ENCODE peak calls at places on chromosomes 16 and 17, in four cellular contexts. Z is A549, T is PC-9, V is uterus. U is an unnamed sample.

GRCh38 chr17:64778367-64779290 is 116.5 kb upstream of the SMURF2 start:
- DNase-seq in T (no peak), Z (no peak), V (no peak), U (peak)

GRCh38 chr17:33874617-33875060 is 380.4 kb upstream of the CCL2 start:
- DNase-seq in T (no peak), V (no peak), Z (no peak), U (no peak)

GRCh38 chr16:89357055-89357454 is 133.3 kb downstream of the ANKRD11 start:
- DNase-seq in V (no peak), T (no peak), Z (no peak), U (no peak)

GRCh38 chr17:265726-266125 is 84.3 kb upstream of the DOC2B start:
- DNase-seq in Z (no peak), V (peak), T (no peak), U (no peak)

GRCh38 chr16:30637952-30638351 is 12.8 kb upstream of the PRR14 start:
- DNase-seq in V (no peak), Z (peak), T (peak), U (no peak)

GRCh38 chr16:67844441-67844840 is 2.3 kb upstream of the NUTF2 start:
- DNase-seq in T (no peak), Z (no peak), V (no peak), U (no peak)

GRCh38 chr17:77308768-77309726 is 168.3 kb downstream of the SEC14L1 start:
- DNase-seq in V (peak), T (no peak), Z (no peak), U (no peak)

GRCh38 chr16:50153648-50154368 is 702 bp downstream of the TENT4B start:
- DNase-seq in Z (no peak), T (peak), V (peak), U (peak)

GRCh38 chr16:49952386-49952785 is 72.6 kb upstream of the CNEP1R1 start:
- DNase-seq in T (no peak), V (no peak), Z (peak), U (no peak)

GRCh38 chr16:75351183-75351582 is 82.1 kb downstream of the CFDP1 start:
- DNase-seq in T (no peak), V (no peak), Z (no peak), U (no peak)

GRCh38 chr17:76171701-76172100 is 30.7 kb upstream of the FOXJ1 start:
- DNase-seq in Z (no peak), V (no peak), T (no peak), U (no peak)

GRCh38 chr16:89842471-89843408 is 14.5 kb downstream of the SPIRE2 start:
- DNase-seq in Z (no peak), V (no peak), T (peak), U (no peak)

GRCh38 chr16:8796469-8797363 is 723 bp downstream of the TMEM186 start:
- DNase-seq in Z (no peak), T (no peak), V (no peak), U (no peak)

DNA sequence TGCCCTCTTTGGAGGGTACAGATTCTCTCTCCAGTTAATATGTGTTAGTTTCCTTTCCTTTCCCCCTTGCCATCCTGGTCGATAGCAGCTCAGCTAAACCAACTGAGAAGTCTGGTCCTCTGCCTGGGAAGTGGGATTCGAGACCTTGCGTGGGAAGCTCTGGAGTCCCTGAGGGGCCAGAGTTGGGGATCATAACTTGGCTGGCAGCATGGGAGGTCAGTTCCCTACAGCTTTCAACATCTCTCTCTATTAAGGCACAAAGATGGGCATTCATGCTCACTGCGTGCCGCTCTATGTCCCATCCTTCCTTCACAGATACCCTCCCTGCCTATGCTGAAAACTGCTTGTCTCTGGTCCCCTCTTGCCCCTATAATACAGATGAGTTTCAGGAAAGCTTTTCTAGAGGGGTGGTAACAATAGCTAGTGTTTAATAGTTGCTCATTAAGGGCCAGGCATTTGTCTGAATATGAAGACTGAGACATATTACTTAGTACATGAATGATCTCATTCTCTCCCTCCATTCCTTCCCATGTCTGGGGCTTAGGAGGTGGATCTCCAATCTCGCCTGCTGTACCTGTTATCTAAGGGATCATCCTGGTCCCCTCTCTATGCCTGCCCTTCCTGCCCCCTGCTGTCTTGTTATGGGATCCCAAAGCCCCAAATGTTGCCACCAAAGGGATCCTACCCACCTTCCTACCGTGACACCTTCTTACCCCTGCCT is 10.8 kb downstream of the THRA start:
- DNase-seq in V (no peak), Z (no peak), T (no peak), U (no peak)
- H3K27ac ChIP-seq in V (peak), Z (peak), T (no peak), U (peak)

GRCh38 chr17:42775534-42776098 is 2.4 kb downstream of the VPS25 start:
- DNase-seq in V (no peak), T (no peak), Z (no peak), U (no peak)

GRCh38 chr17:42773290-42774035 is at the start of gene VPS25:
- DNase-seq in V (peak), Z (peak), T (peak), U (peak)

GRCh38 chr17:42774066-42774750 is 959 bp downstream of the VPS25 start:
- DNase-seq in Z (no peak), T (no peak), V (no peak), U (no peak)

GRCh38 chr17:42767512-42767911 is 5.7 kb upstream of the VPS25 start:
- DNase-seq in Z (no peak), V (no peak), T (no peak), U (no peak)

GRCh38 chr17:42772945-42773289 is 332 bp upstream of the VPS25 start:
- DNase-seq in V (no peak), T (no peak), Z (no peak), U (no peak)
- H3K27ac ChIP-seq in V (peak), T (peak), Z (peak), U (peak)

GRCh38 chr17:59356543-59357218 is 25.2 kb downstream of the YPEL2 start:
- DNase-seq in Z (no peak), T (no peak), V (no peak), U (no peak)
- H3K27ac ChIP-seq in Z (no peak), T (no peak), V (peak), U (peak)

GRCh38 chr17:78802008-78802407 is 19.9 kb upstream of the CYTH1 start:
- DNase-seq in Z (no peak), T (no peak), V (no peak), U (no peak)

GRCh38 chr17:78804777-78805176 is 22.7 kb upstream of the CYTH1 start:
- DNase-seq in V (peak), Z (no peak), T (no peak), U (no peak)

GRCh38 chr17:78805301-78805700 is 23.2 kb upstream of the CYTH1 start:
- DNase-seq in V (no peak), Z (no peak), T (no peak), U (no peak)

GRCh38 chr17:78802459-78802858 is 20.4 kb upstream of the CYTH1 start:
- DNase-seq in T (no peak), Z (no peak), V (no peak), U (no peak)

DNA sequence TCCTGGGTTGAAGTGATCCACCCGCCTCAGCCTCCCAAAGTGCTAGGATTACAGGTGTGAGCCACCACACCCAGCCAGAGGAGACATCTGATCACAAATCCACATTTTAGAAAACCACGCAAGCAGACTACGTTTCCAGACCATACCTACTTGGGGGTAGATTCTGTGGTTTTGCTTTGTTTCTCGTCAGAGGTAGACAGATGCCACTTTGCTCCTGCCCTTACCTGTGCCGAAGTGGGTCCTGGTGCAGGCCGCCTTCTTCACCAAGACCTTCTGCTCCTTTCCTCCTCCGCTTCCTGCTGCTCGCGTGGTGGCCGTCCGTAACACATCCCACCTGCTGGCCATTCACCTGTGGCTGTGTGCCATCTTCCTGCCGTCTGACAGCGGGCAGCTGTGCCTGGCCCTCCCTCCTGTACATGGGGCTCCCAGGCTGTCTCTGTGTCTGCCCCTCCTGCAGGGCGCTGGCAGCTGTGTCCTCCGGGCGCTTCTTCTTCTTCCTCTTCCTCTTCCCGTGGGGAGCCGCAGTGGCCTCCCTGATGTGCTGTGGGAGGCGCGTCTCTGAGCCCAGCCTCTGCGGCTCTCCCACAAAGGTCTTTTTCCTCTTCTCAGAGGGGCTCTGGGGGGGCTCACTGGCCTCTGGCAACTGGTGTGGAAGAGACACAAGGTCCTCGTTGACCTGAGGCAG is 21.2 kb upstream of the CYTH1 start:
- DNase-seq in V (no peak), T (no peak), Z (no peak), U (no peak)
- H3K27ac ChIP-seq in V (peak), T (no peak), Z (no peak), U (no peak)